ENCODE peak calls at places on chromosomes 2 and 18, in four cellular contexts. One of them, this sample, is unnamed.

GRCh38 chr2:238892796-238893195 is 44.9 kb downstream of the TWIST2 start:
- DNase-seq in breast epithelium: no peak
- DNase-seq in NCI-H226: no peak
- DNase-seq in GM20000: no peak
- DNase-seq in this sample: no peak

GRCh38 chr18:35335861-35336260 is 8.4 kb downstream of the ZNF24 start:
- DNase-seq in breast epithelium: no peak
- DNase-seq in NCI-H226: no peak
- DNase-seq in GM20000: no peak
- DNase-seq in this sample: no peak

GRCh38 chr2:20141056-20141762 is 83.7 kb downstream of the SDC1 start:
- DNase-seq in GM20000: no peak
- DNase-seq in breast epithelium: no peak
- DNase-seq in NCI-H226: peak
- DNase-seq in this sample: no peak

GRCh38 chr2:42653908-42654445 is 85.5 kb downstream of the MTA3 start:
- DNase-seq in NCI-H226: no peak
- DNase-seq in breast epithelium: no peak
- DNase-seq in GM20000: no peak
- DNase-seq in this sample: no peak

GRCh38 chr2:1886405-1886992 is 142.2 kb upstream of the PXDN start:
- DNase-seq in breast epithelium: peak
- DNase-seq in GM20000: peak
- DNase-seq in NCI-H226: no peak
- DNase-seq in this sample: peak

GRCh38 chr2:159547031-159547430 is 69.3 kb downstream of the BAZ2B start:
- DNase-seq in breast epithelium: no peak
- DNase-seq in GM20000: no peak
- DNase-seq in NCI-H226: no peak
- DNase-seq in this sample: no peak

GRCh38 chr2:212177724-212178123 is 360.9 kb downstream of the ERBB4 start:
- DNase-seq in NCI-H226: no peak
- DNase-seq in breast epithelium: no peak
- DNase-seq in GM20000: no peak
- DNase-seq in this sample: no peak

GRCh38 chr18:74996055-74996454 is 212.9 kb downstream of the PTGR3 start:
- DNase-seq in NCI-H226: no peak
- DNase-seq in GM20000: no peak
- DNase-seq in breast epithelium: no peak
- DNase-seq in this sample: no peak

GRCh38 chr2:215637658-215638057 is 201.8 kb upstream of the FN1 start:
- DNase-seq in GM20000: no peak
- DNase-seq in NCI-H226: no peak
- DNase-seq in breast epithelium: no peak
- DNase-seq in this sample: no peak

GRCh38 chr2:205754924-205755321 is 72.6 kb downstream of the NRP2 start:
- DNase-seq in breast epithelium: no peak
- DNase-seq in GM20000: no peak
- DNase-seq in NCI-H226: no peak
- DNase-seq in this sample: no peak

GRCh38 chr2:193966590-193966989 is 1690.4 kb upstream of the SLC39A10 start:
- DNase-seq in GM20000: no peak
- DNase-seq in breast epithelium: no peak
- DNase-seq in NCI-H226: peak
- DNase-seq in this sample: no peak

GRCh38 chr2:217026161-217026560 is 166.3 kb upstream of the TNP1 start:
- DNase-seq in GM20000: no peak
- DNase-seq in NCI-H226: no peak
- DNase-seq in breast epithelium: no peak
- DNase-seq in this sample: no peak

GRCh38 chr18:55158570-55158969 is 199.3 kb upstream of the CCDC68 start:
- DNase-seq in breast epithelium: no peak
- DNase-seq in GM20000: no peak
- DNase-seq in NCI-H226: no peak
- DNase-seq in this sample: no peak

GRCh38 chr18:40566510-40566844 is 1388.6 kb upstream of the PIK3C3 start:
- DNase-seq in NCI-H226: no peak
- DNase-seq in breast epithelium: no peak
- DNase-seq in GM20000: no peak
- DNase-seq in this sample: no peak